ENCODE peak calls at places on chromosome 10, in seven cellular contexts. One of them, this sample, is unnamed.

GRCh38 chr10:79022565-79023488 is 45.9 kb upstream of the ZMIZ1 start:
- DNase-seq in activated effector memory CD4-positive, alpha-beta T cell treated with anti-CD3 and anti-CD28 coated beads, Interleukin-2, amount 50 U/mL, for 16 hours: peak; percentile 64
- DNase-seq in H54: peak; percentile 63
- DNase-seq in stimulated activated naive CD4-positive, alpha-beta T cell: no peak
- DNase-seq in NCI-H510A treated with DMSO at 0.1 percent for 48 hours: peak; percentile 89
- DNase-seq in ACHN: no peak
- DNase-seq in fibroblast of the conjunctiva: no peak
- DNase-seq in this sample: peak; percentile 87

GRCh38 chr10:77004917-77005564 is 632.6 kb downstream of the KCNMA1 start:
- DNase-seq in activated effector memory CD4-positive, alpha-beta T cell treated with anti-CD3 and anti-CD28 coated beads, Interleukin-2, amount 50 U/mL, for 16 hours: no peak
- DNase-seq in H54: peak; percentile 36
- DNase-seq in stimulated activated naive CD4-positive, alpha-beta T cell: no peak
- DNase-seq in NCI-H510A treated with DMSO at 0.1 percent for 48 hours: peak; percentile 35
- DNase-seq in ACHN: peak; percentile 66
- DNase-seq in fibroblast of the conjunctiva: peak; percentile 41
- DNase-seq in this sample: peak; percentile 70

GRCh38 chr10:11898372-11899066 is 75.4 kb downstream of the PROSER2 start:
- DNase-seq in activated effector memory CD4-positive, alpha-beta T cell treated with anti-CD3 and anti-CD28 coated beads, Interleukin-2, amount 50 U/mL, for 16 hours: no peak
- DNase-seq in H54: peak; percentile 51
- DNase-seq in stimulated activated naive CD4-positive, alpha-beta T cell: no peak
- DNase-seq in NCI-H510A treated with DMSO at 0.1 percent for 48 hours: peak; percentile 23
- DNase-seq in ACHN: no peak
- DNase-seq in fibroblast of the conjunctiva: no peak
- DNase-seq in this sample: peak; percentile 75

GRCh38 chr10:119339099-119339498 is 131.7 kb downstream of the GRK5 start:
- DNase-seq in activated effector memory CD4-positive, alpha-beta T cell treated with anti-CD3 and anti-CD28 coated beads, Interleukin-2, amount 50 U/mL, for 16 hours: no peak
- DNase-seq in H54: no peak
- DNase-seq in stimulated activated naive CD4-positive, alpha-beta T cell: no peak
- DNase-seq in NCI-H510A treated with DMSO at 0.1 percent for 48 hours: peak; percentile 19
- DNase-seq in ACHN: no peak
- DNase-seq in fibroblast of the conjunctiva: no peak
- DNase-seq in this sample: no peak

GRCh38 chr10:87734987-87735827 is 75.5 kb downstream of the PAPSS2 start:
- DNase-seq in activated effector memory CD4-positive, alpha-beta T cell treated with anti-CD3 and anti-CD28 coated beads, Interleukin-2, amount 50 U/mL, for 16 hours: no peak
- DNase-seq in H54: peak; percentile 54
- DNase-seq in stimulated activated naive CD4-positive, alpha-beta T cell: no peak
- DNase-seq in NCI-H510A treated with DMSO at 0.1 percent for 48 hours: peak; percentile 60
- DNase-seq in ACHN: peak; percentile 60
- DNase-seq in fibroblast of the conjunctiva: peak; percentile 28
- DNase-seq in this sample: peak; percentile 58

GRCh38 chr10:79444243-79445119 is 943 bp downstream of the ZCCHC24 start:
- DNase-seq in activated effector memory CD4-positive, alpha-beta T cell treated with anti-CD3 and anti-CD28 coated beads, Interleukin-2, amount 50 U/mL, for 16 hours: peak; percentile 84
- DNase-seq in H54: peak; percentile 86
- DNase-seq in stimulated activated naive CD4-positive, alpha-beta T cell: peak; percentile 40
- DNase-seq in NCI-H510A treated with DMSO at 0.1 percent for 48 hours: peak; percentile 65
- DNase-seq in ACHN: peak; percentile 70
- DNase-seq in fibroblast of the conjunctiva: no peak
- DNase-seq in this sample: peak; percentile 70

GRCh38 chr10:120606051-120606764 is 149.2 kb downstream of the PLPP4 start:
- DNase-seq in activated effector memory CD4-positive, alpha-beta T cell treated with anti-CD3 and anti-CD28 coated beads, Interleukin-2, amount 50 U/mL, for 16 hours: no peak
- DNase-seq in H54: no peak
- DNase-seq in stimulated activated naive CD4-positive, alpha-beta T cell: no peak
- DNase-seq in NCI-H510A treated with DMSO at 0.1 percent for 48 hours: no peak
- DNase-seq in ACHN: no peak
- DNase-seq in fibroblast of the conjunctiva: no peak
- DNase-seq in this sample: no peak

GRCh38 chr10:103463456-103463855 is 4.8 kb upstream of the CALHM1 start:
- DNase-seq in activated effector memory CD4-positive, alpha-beta T cell treated with anti-CD3 and anti-CD28 coated beads, Interleukin-2, amount 50 U/mL, for 16 hours: no peak
- DNase-seq in H54: no peak
- DNase-seq in stimulated activated naive CD4-positive, alpha-beta T cell: no peak
- DNase-seq in NCI-H510A treated with DMSO at 0.1 percent for 48 hours: no peak
- DNase-seq in ACHN: no peak
- DNase-seq in fibroblast of the conjunctiva: no peak
- DNase-seq in this sample: no peak

GRCh38 chr10:89235073-89235798 is 16.3 kb downstream of the LIPA start:
- DNase-seq in activated effector memory CD4-positive, alpha-beta T cell treated with anti-CD3 and anti-CD28 coated beads, Interleukin-2, amount 50 U/mL, for 16 hours: no peak
- DNase-seq in H54: no peak
- DNase-seq in stimulated activated naive CD4-positive, alpha-beta T cell: no peak
- DNase-seq in NCI-H510A treated with DMSO at 0.1 percent for 48 hours: no peak
- DNase-seq in ACHN: no peak
- DNase-seq in fibroblast of the conjunctiva: no peak
- DNase-seq in this sample: no peak

GRCh38 chr10:56646712-56647111 is 285.7 kb upstream of the ZWINT start:
- DNase-seq in activated effector memory CD4-positive, alpha-beta T cell treated with anti-CD3 and anti-CD28 coated beads, Interleukin-2, amount 50 U/mL, for 16 hours: no peak
- DNase-seq in H54: no peak
- DNase-seq in stimulated activated naive CD4-positive, alpha-beta T cell: no peak
- DNase-seq in NCI-H510A treated with DMSO at 0.1 percent for 48 hours: no peak
- DNase-seq in ACHN: no peak
- DNase-seq in fibroblast of the conjunctiva: no peak
- DNase-seq in this sample: no peak

GRCh38 chr10:52256832-52257691 is 57.0 kb upstream of the DKK1 start:
- DNase-seq in activated effector memory CD4-positive, alpha-beta T cell treated with anti-CD3 and anti-CD28 coated beads, Interleukin-2, amount 50 U/mL, for 16 hours: no peak
- DNase-seq in H54: no peak
- DNase-seq in stimulated activated naive CD4-positive, alpha-beta T cell: no peak
- DNase-seq in NCI-H510A treated with DMSO at 0.1 percent for 48 hours: peak; percentile 64
- DNase-seq in ACHN: no peak
- DNase-seq in fibroblast of the conjunctiva: no peak
- DNase-seq in this sample: peak; percentile 72

GRCh38 chr10:14876764-14877163 is 1.9 kb upstream of the SUV39H2 start:
- DNase-seq in activated effector memory CD4-positive, alpha-beta T cell treated with anti-CD3 and anti-CD28 coated beads, Interleukin-2, amount 50 U/mL, for 16 hours: no peak
- DNase-seq in H54: no peak
- DNase-seq in stimulated activated naive CD4-positive, alpha-beta T cell: no peak
- DNase-seq in NCI-H510A treated with DMSO at 0.1 percent for 48 hours: no peak
- DNase-seq in ACHN: no peak
- DNase-seq in fibroblast of the conjunctiva: no peak
- DNase-seq in this sample: no peak

GRCh38 chr10:98610301-98610700 is 163.6 kb upstream of the HPS1 start:
- DNase-seq in activated effector memory CD4-positive, alpha-beta T cell treated with anti-CD3 and anti-CD28 coated beads, Interleukin-2, amount 50 U/mL, for 16 hours: no peak
- DNase-seq in H54: no peak
- DNase-seq in stimulated activated naive CD4-positive, alpha-beta T cell: no peak
- DNase-seq in NCI-H510A treated with DMSO at 0.1 percent for 48 hours: no peak
- DNase-seq in ACHN: no peak
- DNase-seq in fibroblast of the conjunctiva: no peak
- DNase-seq in this sample: no peak

GRCh38 chr10:28328346-28328745 is 25.5 kb upstream of the MPP7 start:
- DNase-seq in activated effector memory CD4-positive, alpha-beta T cell treated with anti-CD3 and anti-CD28 coated beads, Interleukin-2, amount 50 U/mL, for 16 hours: no peak
- DNase-seq in H54: no peak
- DNase-seq in stimulated activated naive CD4-positive, alpha-beta T cell: no peak
- DNase-seq in NCI-H510A treated with DMSO at 0.1 percent for 48 hours: no peak
- DNase-seq in ACHN: no peak
- DNase-seq in fibroblast of the conjunctiva: no peak
- DNase-seq in this sample: peak; percentile 11

GRCh38 chr10:72809033-72809432 is 84.5 kb upstream of the OIT3 start:
- DNase-seq in activated effector memory CD4-positive, alpha-beta T cell treated with anti-CD3 and anti-CD28 coated beads, Interleukin-2, amount 50 U/mL, for 16 hours: no peak
- DNase-seq in H54: no peak
- DNase-seq in stimulated activated naive CD4-positive, alpha-beta T cell: no peak
- DNase-seq in NCI-H510A treated with DMSO at 0.1 percent for 48 hours: no peak
- DNase-seq in ACHN: no peak
- DNase-seq in fibroblast of the conjunctiva: no peak
- DNase-seq in this sample: no peak

GRCh38 chr10:80154978-80155695 is 22.6 kb downstream of the PLAC9 start:
- DNase-seq in activated effector memory CD4-positive, alpha-beta T cell treated with anti-CD3 and anti-CD28 coated beads, Interleukin-2, amount 50 U/mL, for 16 hours: no peak
- DNase-seq in H54: no peak
- DNase-seq in stimulated activated naive CD4-positive, alpha-beta T cell: no peak
- DNase-seq in NCI-H510A treated with DMSO at 0.1 percent for 48 hours: no peak
- DNase-seq in ACHN: no peak
- DNase-seq in fibroblast of the conjunctiva: peak; percentile 79
- DNase-seq in this sample: no peak

GRCh38 chr10:92354587-92354986 is 63.6 kb downstream of the MARCHF5 start:
- DNase-seq in activated effector memory CD4-positive, alpha-beta T cell treated with anti-CD3 and anti-CD28 coated beads, Interleukin-2, amount 50 U/mL, for 16 hours: no peak
- DNase-seq in H54: no peak
- DNase-seq in stimulated activated naive CD4-positive, alpha-beta T cell: no peak
- DNase-seq in NCI-H510A treated with DMSO at 0.1 percent for 48 hours: no peak
- DNase-seq in ACHN: no peak
- DNase-seq in fibroblast of the conjunctiva: no peak
- DNase-seq in this sample: no peak

GRCh38 chr10:49620286-49620810 is 6.5 kb downstream of the CHAT start:
- DNase-seq in activated effector memory CD4-positive, alpha-beta T cell treated with anti-CD3 and anti-CD28 coated beads, Interleukin-2, amount 50 U/mL, for 16 hours: peak; percentile 50
- DNase-seq in H54: no peak
- DNase-seq in stimulated activated naive CD4-positive, alpha-beta T cell: no peak
- DNase-seq in NCI-H510A treated with DMSO at 0.1 percent for 48 hours: no peak
- DNase-seq in ACHN: no peak
- DNase-seq in fibroblast of the conjunctiva: no peak
- DNase-seq in this sample: no peak

GRCh38 chr10:124174071-124174566 is 80.7 kb upstream of the CHST15 start:
- DNase-seq in activated effector memory CD4-positive, alpha-beta T cell treated with anti-CD3 and anti-CD28 coated beads, Interleukin-2, amount 50 U/mL, for 16 hours: no peak
- DNase-seq in H54: no peak
- DNase-seq in stimulated activated naive CD4-positive, alpha-beta T cell: no peak
- DNase-seq in NCI-H510A treated with DMSO at 0.1 percent for 48 hours: no peak
- DNase-seq in ACHN: no peak
- DNase-seq in fibroblast of the conjunctiva: no peak
- DNase-seq in this sample: no peak

GRCh38 chr10:71965623-71966022 is 1.4 kb downstream of the CHST3 start:
- DNase-seq in activated effector memory CD4-positive, alpha-beta T cell treated with anti-CD3 and anti-CD28 coated beads, Interleukin-2, amount 50 U/mL, for 16 hours: no peak
- DNase-seq in H54: no peak
- DNase-seq in stimulated activated naive CD4-positive, alpha-beta T cell: no peak
- DNase-seq in NCI-H510A treated with DMSO at 0.1 percent for 48 hours: no peak
- DNase-seq in ACHN: no peak
- DNase-seq in fibroblast of the conjunctiva: no peak
- DNase-seq in this sample: no peak

GRCh38 chr10:86942441-86943315 is 14.7 kb downstream of the MMRN2 start:
- DNase-seq in activated effector memory CD4-positive, alpha-beta T cell treated with anti-CD3 and anti-CD28 coated beads, Interleukin-2, amount 50 U/mL, for 16 hours: no peak
- DNase-seq in H54: no peak
- DNase-seq in stimulated activated naive CD4-positive, alpha-beta T cell: no peak
- DNase-seq in NCI-H510A treated with DMSO at 0.1 percent for 48 hours: no peak
- DNase-seq in ACHN: no peak
- DNase-seq in fibroblast of the conjunctiva: no peak
- DNase-seq in this sample: peak; percentile 56

GRCh38 chr10:123891147-123892011 is at the start of gene CPXM2:
- DNase-seq in activated effector memory CD4-positive, alpha-beta T cell treated with anti-CD3 and anti-CD28 coated beads, Interleukin-2, amount 50 U/mL, for 16 hours: peak; percentile 49
- DNase-seq in H54: no peak
- DNase-seq in stimulated activated naive CD4-positive, alpha-beta T cell: no peak
- DNase-seq in NCI-H510A treated with DMSO at 0.1 percent for 48 hours: no peak
- DNase-seq in ACHN: no peak
- DNase-seq in fibroblast of the conjunctiva: no peak
- DNase-seq in this sample: no peak

This sample was measured in DMS53.